ENCODE peak calls at places on chromosomes 7 and 10, in six cellular contexts. F is Peyer's patch, Z is IMR-90, H is prostate gland, S is A549, A is upper lobe of left lung. L is an unnamed sample.

GRCh38 chr7:151251926-151252835 is 3.7 kb upstream of the SMARCD3 start:
- DNase-seq in F (no peak), Z (peak; percentile 69), H (no peak), S (peak; percentile 67), A (peak; percentile 94), L (peak; percentile 70)

GRCh38 chr10:11551915-11552602 is 59.4 kb downstream of the USP6NL start:
- DNase-seq in F (no peak), Z (peak; percentile 97), H (no peak), S (peak; percentile 44), A (no peak), L (no peak)

GRCh38 chr7:150432915-150433892 is 17.2 kb upstream of the GIMAP8 start:
- DNase-seq in F (no peak), Z (no peak), H (no peak), S (no peak), A (no peak), L (no peak)

GRCh38 chr10:35607475-35608316 is 2.6 kb downstream of the GJD4 start:
- DNase-seq in F (no peak), Z (no peak), H (no peak), S (no peak), A (peak; percentile 82), L (no peak)

GRCh38 chr7:47795631-47796030 is 152.6 kb downstream of the PKD1L1 start:
- DNase-seq in F (no peak), Z (peak; percentile 96), H (no peak), S (no peak), A (no peak), L (no peak)

GRCh38 chr7:150866932-150867564 is 14.7 kb downstream of the AOC1 start:
- DNase-seq in F (no peak), Z (no peak), H (no peak), S (no peak), A (no peak), L (no peak)

GRCh38 chr10:123136806-123137642 is 1.3 kb downstream of the HMX3 start:
- DNase-seq in F (no peak), Z (no peak), H (no peak), S (peak; percentile 53), A (peak; percentile 85), L (no peak)

GRCh38 chr10:94088926-94089381 is 95.2 kb downstream of the PLCE1 start:
- DNase-seq in F (no peak), Z (peak; percentile 70), H (no peak), S (no peak), A (no peak), L (no peak)

GRCh38 chr10:69874464-69874863 is 72.8 kb downstream of the COL13A1 start:
- DNase-seq in F (no peak), Z (peak; percentile 82), H (no peak), S (peak; percentile 38), A (no peak), L (no peak)

GRCh38 chr7:110084177-110084807 is 1006.6 kb upstream of the LRRN3 start:
- DNase-seq in F (no peak), Z (peak; percentile 28), H (no peak), S (no peak), A (no peak), L (no peak)

GRCh38 chr7:2555121-2556052 is at the start of gene BRAT1:
- DNase-seq in F (peak; percentile 99), Z (peak; percentile 90), H (peak; percentile 96), S (peak; percentile 96), A (peak; percentile 99), L (peak; percentile 99)
- TF ChIP-seq POLR2A in F (peak; percentile 61), Z (peak; percentile 66), H (peak; percentile 87), S (peak; percentile 90), A (peak; percentile 80), L (peak; percentile 39)

GRCh38 chr10:104331208-104331838 is 6.9 kb downstream of the ITPRIP start:
- DNase-seq in F (peak; percentile 47), Z (peak; percentile 84), H (no peak), S (no peak), A (no peak), L (peak; percentile 30)
- TF ChIP-seq POLR2A in F (no peak), Z (peak; percentile 24), H (no peak), S (no peak), A (no peak), L (no peak)

DNA sequence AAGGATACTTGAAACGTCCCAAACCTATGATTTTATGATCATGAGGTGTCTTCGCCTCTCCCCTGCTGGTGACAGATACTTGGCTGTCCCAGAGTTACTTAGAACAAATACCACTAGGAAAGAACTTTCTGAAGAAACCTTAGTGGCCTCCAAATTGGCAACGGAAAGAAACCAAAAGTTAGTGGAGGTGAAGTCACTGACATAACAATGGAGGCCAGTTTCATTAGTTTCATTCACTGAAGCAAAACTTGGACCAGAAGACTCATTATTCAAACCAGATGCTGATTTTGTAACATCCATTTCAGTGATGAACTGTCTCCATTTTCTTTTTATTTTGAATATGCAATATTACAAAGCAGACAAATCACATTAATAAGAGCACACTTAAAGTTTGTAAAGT is 68.5 kb downstream of the JAZF1 start:
- DNase-seq in F (no peak), Z (no peak), H (no peak), S (no peak), A (no peak), L (no peak)
- TF ChIP-seq POLR2A in F (no peak), Z (no peak), H (no peak), S (no peak), A (no peak), L (no peak)

DNA sequence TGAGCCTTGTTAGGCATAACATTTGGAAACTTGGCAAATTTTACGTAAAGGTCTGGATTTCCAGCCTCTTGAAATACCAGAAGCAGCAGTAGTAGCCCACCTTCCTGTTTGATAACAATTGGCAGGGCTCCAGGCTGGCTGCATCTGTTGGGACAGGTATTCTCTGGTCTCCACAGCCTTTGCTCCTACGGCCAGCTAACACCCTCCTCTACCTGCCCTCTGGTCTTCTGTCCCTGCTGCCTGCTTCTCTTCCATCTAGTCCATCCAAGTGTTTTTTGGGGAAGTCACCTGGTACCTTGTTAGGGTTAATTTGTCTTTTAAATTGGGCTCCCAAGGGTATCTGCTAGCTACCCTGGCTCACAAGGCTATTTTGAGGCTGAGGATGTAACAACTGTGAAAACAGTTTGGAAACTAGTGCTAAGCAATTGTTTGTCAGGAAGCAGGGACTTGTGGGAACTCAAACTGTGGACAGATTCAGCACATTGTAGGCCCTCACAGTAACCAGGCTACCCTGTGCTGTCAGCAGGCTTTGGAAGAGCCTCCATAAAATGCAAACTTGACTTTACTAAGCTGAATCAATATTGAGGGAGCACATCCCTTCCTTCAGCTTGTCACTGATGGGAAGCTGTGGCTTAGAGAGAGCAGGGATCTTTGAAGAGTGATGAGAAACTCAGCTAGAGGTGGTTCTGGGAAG is 8.5 kb downstream of the RPS24 start:
- DNase-seq in F (no peak), Z (no peak), H (no peak), S (no peak), A (no peak), L (no peak)
- TF ChIP-seq POLR2A in F (no peak), Z (peak; percentile 26), H (no peak), S (no peak), A (no peak), L (no peak)

DNA sequence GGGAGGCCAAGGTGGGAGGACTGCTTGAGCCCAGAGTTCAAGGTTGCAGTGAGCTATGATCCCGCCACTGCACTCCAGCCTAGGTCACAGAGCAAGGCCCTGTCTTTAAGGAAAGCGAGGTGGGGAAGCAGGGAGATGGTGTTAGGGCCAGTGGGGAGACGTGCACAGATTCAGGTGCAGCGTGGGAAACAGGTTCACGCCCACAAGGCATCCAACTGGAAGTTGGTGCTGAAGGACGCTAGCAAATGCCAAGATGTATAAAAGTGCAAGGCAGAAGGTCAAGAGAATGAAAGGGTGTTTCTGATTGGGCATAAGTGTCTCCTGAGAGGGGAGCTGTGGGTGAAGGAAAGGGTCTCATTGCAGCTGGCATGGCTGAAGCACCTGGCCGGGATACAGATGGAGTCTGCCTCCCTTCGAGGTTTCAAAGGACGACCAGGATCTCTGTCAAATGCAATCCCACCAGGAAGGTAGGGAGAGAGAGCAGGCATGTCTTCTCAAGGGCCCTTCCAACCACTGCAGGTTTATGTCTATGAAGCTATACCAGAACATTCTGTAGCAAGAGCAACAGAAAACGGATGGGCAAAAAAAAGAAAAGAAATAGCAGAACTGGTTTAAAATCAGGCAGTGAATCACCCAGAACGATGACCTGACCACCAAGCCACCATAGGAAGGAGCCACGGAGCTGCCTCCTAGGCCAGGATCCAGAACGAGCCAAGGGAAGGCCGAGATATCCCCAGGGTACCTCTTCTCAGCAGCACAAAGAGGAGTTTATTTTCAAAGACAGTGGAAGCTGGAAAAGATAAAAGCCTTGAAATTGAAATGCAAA is 43.2 kb downstream of the GSDME start:
- DNase-seq in F (no peak), Z (no peak), H (no peak), S (no peak), A (no peak), L (no peak)
- TF ChIP-seq POLR2A in F (no peak), Z (no peak), H (no peak), S (no peak), A (no peak), L (no peak)

DNA sequence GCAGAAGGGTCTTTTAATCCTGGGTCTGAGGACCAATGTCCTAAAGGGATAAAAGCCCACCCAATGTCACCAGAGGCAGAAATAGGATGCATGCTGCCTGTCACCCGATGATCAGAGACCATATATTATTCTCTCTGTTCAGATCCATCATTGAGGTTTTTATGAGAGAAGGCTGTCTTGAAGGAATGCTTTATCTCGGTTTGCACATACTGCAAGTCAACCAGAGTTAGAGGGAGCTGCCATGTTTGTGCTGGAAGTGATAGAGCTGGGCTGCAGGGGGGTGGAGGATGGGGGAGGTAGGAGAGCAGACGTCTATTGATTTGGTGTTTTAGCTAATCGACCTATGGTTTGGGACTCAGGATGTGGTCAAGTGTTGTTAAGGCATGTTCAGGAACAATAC is 105.5 kb upstream of the FRMD4A start:
- DNase-seq in F (no peak), Z (no peak), H (no peak), S (no peak), A (no peak), L (no peak)
- TF ChIP-seq POLR2A in F (no peak), Z (no peak), H (no peak), S (no peak), A (no peak), L (no peak)

DNA sequence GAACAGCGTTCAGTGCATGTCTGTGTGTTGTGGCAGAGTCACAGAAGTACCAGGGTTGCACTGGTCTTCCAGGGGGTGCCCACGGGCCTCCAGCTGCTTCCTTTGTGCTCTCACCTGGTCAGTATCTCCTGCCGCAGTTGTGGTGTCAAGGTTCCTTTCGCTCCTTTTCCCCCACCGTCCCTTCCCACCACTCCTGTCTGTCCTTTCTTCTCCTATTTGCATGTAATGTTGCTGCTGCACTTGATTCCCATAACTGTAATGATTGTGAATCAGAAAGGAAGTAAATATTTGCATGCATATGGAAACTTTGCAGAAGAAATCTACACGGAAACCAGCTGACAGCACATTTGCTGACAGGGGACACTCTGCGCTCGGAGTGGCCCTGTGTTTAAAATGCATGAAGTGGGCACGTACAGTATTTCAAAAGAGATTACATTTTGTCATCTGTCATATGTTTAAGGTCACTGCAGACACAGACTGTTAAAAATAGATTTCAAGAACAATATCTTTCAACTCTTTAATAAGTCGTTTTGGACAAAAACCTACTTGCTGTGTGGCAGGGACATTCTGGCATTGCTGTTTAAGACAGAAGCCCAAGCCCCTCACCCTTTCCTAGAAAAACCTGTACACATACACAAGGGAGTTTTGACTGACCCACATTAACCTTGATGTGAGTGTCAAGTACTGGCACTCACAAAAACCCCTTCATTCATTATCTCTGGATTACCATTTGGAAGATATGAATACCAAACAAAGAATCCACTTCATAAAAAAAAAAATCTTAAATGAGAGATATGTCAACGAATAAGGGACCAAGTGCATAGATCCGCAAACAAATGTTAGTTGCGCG is 336.7 kb upstream of the KLF6 start:
- DNase-seq in F (peak; percentile 57), Z (no peak), H (no peak), S (no peak), A (no peak), L (peak; percentile 36)
- TF ChIP-seq POLR2A in F (no peak), Z (no peak), H (no peak), S (no peak), A (peak; percentile 69), L (no peak)

GRCh38 chr7:143382791-143383641 is 1.9 kb downstream of the ZYX start:
- DNase-seq in F (no peak), Z (no peak), H (no peak), S (no peak), A (no peak), L (no peak)
- TF ChIP-seq POLR2A in F (no peak), Z (peak; percentile 14), H (no peak), S (no peak), A (no peak), L (no peak)